ENCODE peak calls at places on chromosomes 12 and 14, in seven cellular contexts. One of them, this sample, is unnamed.

GRCh38 chr12:113515082-113515856 is 43.6 kb upstream of the LHX5 start:
- DNase-seq in astrocyte of the cerebellum: no peak
- DNase-seq in sigmoid colon: no peak
- DNase-seq in transverse colon: no peak
- DNase-seq in stomach: no peak
- DNase-seq in neuronal stem cell: peak; percentile 79
- DNase-seq in NT2/D1: peak; percentile 81
- DNase-seq in this sample: no peak

GRCh38 chr12:52020539-52021336 is 14.0 kb downstream of the TAMALIN start:
- DNase-seq in transverse colon: peak; percentile 61
- DNase-seq in astrocyte of the cerebellum: no peak
- DNase-seq in sigmoid colon: peak; percentile 78
- DNase-seq in NT2/D1: no peak
- DNase-seq in stomach: peak; percentile 55
- DNase-seq in neuronal stem cell: no peak
- DNase-seq in this sample: no peak

GRCh38 chr14:51789631-51790030 is 70.8 kb upstream of the GNG2 start:
- DNase-seq in neuronal stem cell: no peak
- DNase-seq in transverse colon: no peak
- DNase-seq in astrocyte of the cerebellum: no peak
- DNase-seq in stomach: no peak
- DNase-seq in sigmoid colon: no peak
- DNase-seq in NT2/D1: no peak
- DNase-seq in this sample: no peak

GRCh38 chr12:109115758-109116610 is at the start of gene ACACB:
- DNase-seq in neuronal stem cell: no peak
- DNase-seq in NT2/D1: no peak
- DNase-seq in sigmoid colon: peak; percentile 90
- DNase-seq in transverse colon: peak; percentile 78
- DNase-seq in stomach: peak; percentile 86
- DNase-seq in astrocyte of the cerebellum: no peak
- DNase-seq in this sample: no peak

GRCh38 chr12:12812163-12812562 is 983 bp upstream of the DDX47 start:
- DNase-seq in NT2/D1: no peak
- DNase-seq in neuronal stem cell: no peak
- DNase-seq in astrocyte of the cerebellum: no peak
- DNase-seq in transverse colon: no peak
- DNase-seq in stomach: no peak
- DNase-seq in sigmoid colon: no peak
- DNase-seq in this sample: no peak

GRCh38 chr12:20477691-20478090 is 109.4 kb downstream of the PDE3A start:
- DNase-seq in stomach: no peak
- DNase-seq in sigmoid colon: no peak
- DNase-seq in astrocyte of the cerebellum: no peak
- DNase-seq in transverse colon: no peak
- DNase-seq in NT2/D1: no peak
- DNase-seq in neuronal stem cell: peak; percentile 21
- DNase-seq in this sample: no peak

GRCh38 chr12:112424126-112424525 is 5.4 kb downstream of the PTPN11 start:
- DNase-seq in sigmoid colon: no peak
- DNase-seq in transverse colon: no peak
- DNase-seq in NT2/D1: no peak
- DNase-seq in neuronal stem cell: no peak
- DNase-seq in astrocyte of the cerebellum: no peak
- DNase-seq in stomach: no peak
- DNase-seq in this sample: no peak

GRCh38 chr12:94244165-94245133 is 96.1 kb downstream of the PLXNC1 start:
- DNase-seq in sigmoid colon: no peak
- DNase-seq in stomach: peak; percentile 34
- DNase-seq in neuronal stem cell: no peak
- DNase-seq in NT2/D1: no peak
- DNase-seq in transverse colon: peak; percentile 52
- DNase-seq in astrocyte of the cerebellum: no peak
- DNase-seq in this sample: no peak

GRCh38 chr12:67720383-67720856 is 71.9 kb downstream of the DYRK2 start:
- DNase-seq in astrocyte of the cerebellum: no peak
- DNase-seq in stomach: no peak
- DNase-seq in neuronal stem cell: no peak
- DNase-seq in sigmoid colon: peak; percentile 67
- DNase-seq in transverse colon: no peak
- DNase-seq in NT2/D1: no peak
- DNase-seq in this sample: peak; percentile 89

GRCh38 chr14:91414475-91415342 is 2.9 kb downstream of the CCDC88C start:
- DNase-seq in astrocyte of the cerebellum: no peak
- DNase-seq in sigmoid colon: no peak
- DNase-seq in stomach: no peak
- DNase-seq in transverse colon: no peak
- DNase-seq in neuronal stem cell: peak; percentile 65
- DNase-seq in NT2/D1: no peak
- DNase-seq in this sample: no peak

GRCh38 chr14:81855007-81855406 is 321.4 kb upstream of the SEL1L start:
- DNase-seq in transverse colon: no peak
- DNase-seq in astrocyte of the cerebellum: no peak
- DNase-seq in neuronal stem cell: no peak
- DNase-seq in stomach: no peak
- DNase-seq in NT2/D1: no peak
- DNase-seq in sigmoid colon: no peak
- DNase-seq in this sample: no peak

GRCh38 chr12:101039848-101040531 is 170.0 kb downstream of the SLC5A8 start:
- DNase-seq in astrocyte of the cerebellum: no peak
- DNase-seq in sigmoid colon: no peak
- DNase-seq in neuronal stem cell: no peak
- DNase-seq in NT2/D1: no peak
- DNase-seq in stomach: no peak
- DNase-seq in transverse colon: no peak
- DNase-seq in this sample: no peak

GRCh38 chr14:64234877-64235651 is 59.1 kb downstream of the ESR2 start:
- DNase-seq in NT2/D1: no peak
- DNase-seq in transverse colon: peak; percentile 37
- DNase-seq in astrocyte of the cerebellum: peak; percentile 67
- DNase-seq in neuronal stem cell: no peak
- DNase-seq in sigmoid colon: no peak
- DNase-seq in stomach: no peak
- DNase-seq in this sample: no peak

GRCh38 chr12:122203968-122204828 is 689 bp downstream of the B3GNT4 start:
- DNase-seq in transverse colon: no peak
- DNase-seq in astrocyte of the cerebellum: no peak
- DNase-seq in stomach: no peak
- DNase-seq in sigmoid colon: no peak
- DNase-seq in NT2/D1: no peak
- DNase-seq in neuronal stem cell: no peak
- DNase-seq in this sample: no peak

GRCh38 chr14:69685217-69685616 is 73.8 kb downstream of the SUSD6 start:
- DNase-seq in astrocyte of the cerebellum: no peak
- DNase-seq in sigmoid colon: no peak
- DNase-seq in neuronal stem cell: no peak
- DNase-seq in stomach: no peak
- DNase-seq in transverse colon: no peak
- DNase-seq in NT2/D1: no peak
- DNase-seq in this sample: no peak

GRCh38 chr12:26193539-26193938 is 1.8 kb upstream of the SSPN start:
- DNase-seq in NT2/D1: no peak
- DNase-seq in neuronal stem cell: no peak
- DNase-seq in astrocyte of the cerebellum: no peak
- DNase-seq in sigmoid colon: no peak
- DNase-seq in transverse colon: no peak
- DNase-seq in stomach: no peak
- DNase-seq in this sample: no peak

GRCh38 chr12:89494411-89495231 is 30.0 kb downstream of the GALNT4 start:
- DNase-seq in neuronal stem cell: no peak
- DNase-seq in stomach: no peak
- DNase-seq in NT2/D1: no peak
- DNase-seq in astrocyte of the cerebellum: no peak
- DNase-seq in sigmoid colon: no peak
- DNase-seq in transverse colon: no peak
- DNase-seq in this sample: no peak

GRCh38 chr14:64728856-64729255 is 24.6 kb downstream of the PLEKHG3 start:
- DNase-seq in NT2/D1: no peak
- DNase-seq in transverse colon: no peak
- DNase-seq in astrocyte of the cerebellum: no peak
- DNase-seq in neuronal stem cell: no peak
- DNase-seq in sigmoid colon: peak; percentile 52
- DNase-seq in stomach: no peak
- DNase-seq in this sample: no peak

GRCh38 chr12:20006856-20007255 is 361.5 kb upstream of the PDE3A start:
- DNase-seq in neuronal stem cell: no peak
- DNase-seq in stomach: no peak
- DNase-seq in astrocyte of the cerebellum: no peak
- DNase-seq in sigmoid colon: no peak
- DNase-seq in transverse colon: no peak
- DNase-seq in NT2/D1: no peak
- DNase-seq in this sample: peak; percentile 60

GRCh38 chr12:6076340-6076739 is 48.1 kb downstream of the VWF start:
- DNase-seq in sigmoid colon: no peak
- DNase-seq in astrocyte of the cerebellum: no peak
- DNase-seq in stomach: no peak
- DNase-seq in NT2/D1: no peak
- DNase-seq in neuronal stem cell: no peak
- DNase-seq in transverse colon: no peak
- DNase-seq in this sample: no peak

GRCh38 chr12:6076776-6077700 is 47.4 kb downstream of the VWF start:
- DNase-seq in neuronal stem cell: no peak
- DNase-seq in NT2/D1: no peak
- DNase-seq in sigmoid colon: no peak
- DNase-seq in transverse colon: no peak
- DNase-seq in stomach: no peak
- DNase-seq in astrocyte of the cerebellum: no peak
- DNase-seq in this sample: no peak

GRCh38 chr12:6073426-6073825 is 51.0 kb downstream of the VWF start:
- DNase-seq in astrocyte of the cerebellum: no peak
- DNase-seq in stomach: no peak
- DNase-seq in NT2/D1: no peak
- DNase-seq in neuronal stem cell: no peak
- DNase-seq in transverse colon: no peak
- DNase-seq in sigmoid colon: no peak
- DNase-seq in this sample: no peak

GRCh38 chr12:6074394-6074793 is 50.1 kb downstream of the VWF start:
- DNase-seq in neuronal stem cell: no peak
- DNase-seq in transverse colon: no peak
- DNase-seq in stomach: no peak
- DNase-seq in astrocyte of the cerebellum: no peak
- DNase-seq in sigmoid colon: no peak
- DNase-seq in NT2/D1: no peak
- DNase-seq in this sample: no peak

GRCh38 chr12:6074979-6075585 is 49.4 kb downstream of the VWF start:
- DNase-seq in NT2/D1: no peak
- DNase-seq in neuronal stem cell: no peak
- DNase-seq in astrocyte of the cerebellum: no peak
- DNase-seq in stomach: peak; percentile 33
- DNase-seq in transverse colon: peak; percentile 36
- DNase-seq in sigmoid colon: no peak
- DNase-seq in this sample: no peak
- H3K4me3 ChIP-seq in NT2/D1: no peak overlapping the region
- H3K4me3 ChIP-seq in neuronal stem cell: no peak overlapping the region
- H3K4me3 ChIP-seq in astrocyte of the cerebellum: no peak overlapping the region
- H3K4me3 ChIP-seq in stomach: peak overlapping the region; percentile 21
- H3K4me3 ChIP-seq in transverse colon: no peak overlapping the region
- H3K4me3 ChIP-seq in sigmoid colon: peak overlapping the region; percentile 28
- H3K4me3 ChIP-seq in this sample: peak overlapping the region; percentile 5

DNA sequence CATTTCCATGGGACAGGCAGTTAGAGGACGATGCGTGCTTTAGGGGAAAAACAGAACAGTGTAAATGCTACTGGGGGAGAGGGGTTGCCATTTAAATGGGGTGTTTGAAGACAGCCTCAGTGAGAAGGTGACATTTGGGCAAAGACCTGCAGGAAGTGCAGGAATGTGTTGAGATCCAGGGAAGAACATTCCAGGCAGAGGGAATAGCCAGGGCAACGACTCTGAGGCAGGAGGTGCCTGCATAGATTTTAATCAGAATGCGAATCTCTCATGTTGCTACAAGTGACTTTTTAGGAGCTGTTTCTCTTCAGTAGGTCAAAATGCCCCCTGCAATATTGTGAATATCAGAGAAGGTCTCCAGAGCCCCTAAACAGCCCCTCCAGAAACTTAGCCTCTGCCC is 7.6 kb upstream of the SCARB1 start:
- DNase-seq in astrocyte of the cerebellum: no peak
- DNase-seq in sigmoid colon: no peak
- DNase-seq in transverse colon: no peak
- DNase-seq in neuronal stem cell: no peak
- DNase-seq in stomach: no peak
- DNase-seq in NT2/D1: no peak
- DNase-seq in this sample: no peak
- H3K4me3 ChIP-seq in astrocyte of the cerebellum: no peak overlapping the region
- H3K4me3 ChIP-seq in sigmoid colon: no peak overlapping the region
- H3K4me3 ChIP-seq in transverse colon: no peak overlapping the region
- H3K4me3 ChIP-seq in neuronal stem cell: no peak overlapping the region
- H3K4me3 ChIP-seq in stomach: no peak overlapping the region
- H3K4me3 ChIP-seq in NT2/D1: no peak overlapping the region
- H3K4me3 ChIP-seq in this sample: no peak overlapping the region

DNA sequence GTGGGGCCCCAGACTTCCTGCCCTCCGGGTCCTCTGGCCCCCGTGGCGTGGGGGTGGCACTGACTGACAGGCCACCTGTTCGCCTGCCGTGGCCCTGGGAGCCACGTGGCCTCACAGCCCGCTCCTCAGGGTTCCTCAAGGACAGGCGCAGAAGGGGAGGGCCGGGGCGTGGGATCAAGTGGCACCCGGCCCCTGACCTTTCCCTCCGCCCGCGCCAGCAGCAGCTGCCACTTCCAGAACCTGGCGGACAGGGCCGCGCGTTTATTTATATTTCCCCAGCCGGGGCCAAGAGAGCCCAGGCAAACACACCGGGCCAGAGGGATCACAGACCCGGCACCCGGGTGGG is 92.6 kb downstream of the RFLNA start:
- DNase-seq in sigmoid colon: no peak
- DNase-seq in stomach: peak; percentile 82
- DNase-seq in neuronal stem cell: no peak
- DNase-seq in transverse colon: no peak
- DNase-seq in NT2/D1: no peak
- DNase-seq in astrocyte of the cerebellum: no peak
- DNase-seq in this sample: no peak
- H3K4me3 ChIP-seq in sigmoid colon: peak overlapping the region; percentile 60
- H3K4me3 ChIP-seq in stomach: peak overlapping the region; percentile 53
- H3K4me3 ChIP-seq in neuronal stem cell: no peak overlapping the region
- H3K4me3 ChIP-seq in transverse colon: no peak overlapping the region
- H3K4me3 ChIP-seq in NT2/D1: no peak overlapping the region
- H3K4me3 ChIP-seq in astrocyte of the cerebellum: peak overlapping the region; percentile 73
- H3K4me3 ChIP-seq in this sample: peak overlapping the region; percentile 93

DNA sequence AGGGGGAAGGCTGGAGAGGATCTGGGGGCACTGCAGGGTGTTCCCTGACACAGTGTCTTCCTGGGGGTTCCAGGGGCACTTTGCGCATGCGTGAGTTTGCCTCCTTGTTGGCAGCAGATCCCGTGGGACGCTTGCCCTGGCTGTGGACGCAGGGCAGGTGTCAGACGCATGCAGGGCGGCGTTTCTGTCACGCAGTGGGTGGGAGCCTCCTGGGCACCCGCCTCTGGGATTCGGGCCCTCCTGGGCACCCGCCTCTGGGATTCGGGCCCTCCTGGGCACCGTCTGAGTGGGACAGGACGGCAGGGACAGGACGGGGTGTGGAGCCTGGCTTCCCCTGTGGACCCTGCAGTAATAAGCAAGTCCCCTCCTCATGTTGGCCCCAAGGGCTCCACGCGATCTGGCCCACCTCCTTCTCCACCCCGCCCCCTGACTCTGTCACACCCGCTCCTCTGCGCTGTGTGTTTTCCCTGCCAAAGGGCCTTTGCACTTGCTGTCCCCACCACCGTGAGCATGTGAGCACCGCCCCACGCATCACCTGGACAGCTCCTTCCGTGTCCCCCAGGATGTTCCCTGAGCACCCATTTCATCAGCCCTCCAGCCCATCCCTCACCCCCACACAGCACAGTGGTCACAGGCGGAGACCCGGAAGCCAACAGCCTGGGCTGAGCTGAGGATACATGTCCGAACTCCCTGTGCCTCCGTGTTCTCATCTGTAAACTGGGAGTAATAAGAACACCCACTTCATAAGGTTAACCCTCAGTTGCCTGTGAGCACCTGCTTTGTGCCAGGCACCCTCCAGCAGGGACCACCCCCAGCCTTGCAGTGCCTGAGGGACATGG is 4.4 kb downstream of the MMP17 start:
- DNase-seq in transverse colon: peak; percentile 44
- DNase-seq in neuronal stem cell: no peak
- DNase-seq in stomach: no peak
- DNase-seq in sigmoid colon: peak; percentile 87
- DNase-seq in astrocyte of the cerebellum: no peak
- DNase-seq in NT2/D1: no peak
- DNase-seq in this sample: no peak
- H3K4me3 ChIP-seq in transverse colon: no peak overlapping the region
- H3K4me3 ChIP-seq in neuronal stem cell: no peak overlapping the region
- H3K4me3 ChIP-seq in stomach: no peak overlapping the region
- H3K4me3 ChIP-seq in sigmoid colon: peak overlapping the region; percentile 39
- H3K4me3 ChIP-seq in astrocyte of the cerebellum: peak overlapping the region; percentile 29
- H3K4me3 ChIP-seq in NT2/D1: no peak overlapping the region
- H3K4me3 ChIP-seq in this sample: peak overlapping the region; percentile 76

This sample was measured in BJ.